ENCODE peak calls at places on chromosomes 13 and 19, in eight cellular contexts. W is GM12891, G is non-pigmented ciliary epithelial cell, N is T-helper 2 cell, T is A172, B is HFFc6, H is pancreas, F is T-helper 17 cell. L is an unnamed sample.

GRCh38 chr19:768424-768823 is 17.5 kb downstream of the MISP start:
- DNase-seq in W (no peak), G (no peak), N (no peak), T (peak; percentile 89), B (peak; percentile 79), H (no peak), F (no peak), L (no peak)

GRCh38 chr13:97567510-97568243 is 133.7 kb downstream of the RAP2A start:
- DNase-seq in W (peak; percentile 20), G (no peak), N (peak; percentile 11), T (peak; percentile 84), B (peak; percentile 5), H (peak; percentile 33), F (no peak), L (peak; percentile 55)

GRCh38 chr19:19628499-19629134 is 597 bp upstream of the LPAR2 start:
- DNase-seq in W (no peak), G (peak; percentile 36), N (no peak), T (no peak), B (no peak), H (peak; percentile 45), F (peak; percentile 22), L (peak; percentile 74)

GRCh38 chr19:7236153-7236552 is 58.1 kb downstream of the INSR start:
- DNase-seq in W (no peak), G (no peak), N (no peak), T (no peak), B (no peak), H (no peak), F (no peak), L (no peak)

GRCh38 chr13:44004881-44005280 is 125.2 kb downstream of the LACC1 start:
- DNase-seq in W (no peak), G (peak; percentile 50), N (no peak), T (peak; percentile 69), B (peak; percentile 53), H (no peak), F (no peak), L (no peak)

GRCh38 chr19:1015782-1016646 is 4.9 kb downstream of the TMEM259 start:
- DNase-seq in W (no peak), G (no peak), N (no peak), T (no peak), B (no peak), H (no peak), F (no peak), L (no peak)

GRCh38 chr19:32318884-32319520 is 26.4 kb upstream of the ZNF507 start:
- DNase-seq in W (peak; percentile 22), G (no peak), N (peak; percentile 2), T (peak; percentile 19), B (no peak), H (no peak), F (no peak), L (peak; percentile 33)

GRCh38 chr13:29688193-29688592 is 92.7 kb upstream of the SLC7A1 start:
- DNase-seq in W (no peak), G (no peak), N (no peak), T (no peak), B (peak; percentile 9), H (no peak), F (no peak), L (no peak)

GRCh38 chr19:38569368-38569983 is 48.3 kb downstream of the MAP4K1 start:
- DNase-seq in W (no peak), G (no peak), N (no peak), T (no peak), B (no peak), H (no peak), F (no peak), L (no peak)

GRCh38 chr13:112995395-112996091 is 26.5 kb downstream of the MCF2L start:
- DNase-seq in W (no peak), G (no peak), N (no peak), T (no peak), B (no peak), H (no peak), F (no peak), L (peak; percentile 67)

GRCh38 chr13:30898721-30899188 is 7.3 kb upstream of the MEDAG start:
- DNase-seq in W (no peak), G (peak; percentile 97), N (no peak), T (peak; percentile 8), B (peak; percentile 77), H (no peak), F (no peak), L (no peak)

GRCh38 chr13:90717451-90717936 is 630.0 kb upstream of the MIR17HG start:
- DNase-seq in W (no peak), G (peak; percentile 72), N (no peak), T (peak; percentile 81), B (peak; percentile 77), H (no peak), F (no peak), L (no peak)

GRCh38 chr13:111245781-111246384 is 74.6 kb upstream of the TEX29 start:
- DNase-seq in W (no peak), G (peak; percentile 22), N (peak; percentile 35), T (no peak), B (no peak), H (no peak), F (no peak), L (no peak)

GRCh38 chr19:49512970-49513745 is 697 bp downstream of the FCGRT start:
- DNase-seq in W (no peak), G (no peak), N (peak; percentile 40), T (no peak), B (no peak), H (no peak), F (no peak), L (no peak)

GRCh38 chr13:73767191-73767741 is 366.9 kb downstream of the KLF12 start:
- DNase-seq in W (no peak), G (no peak), N (peak; percentile 20), T (no peak), B (no peak), H (no peak), F (no peak), L (no peak)

GRCh38 chr13:33624740-33625139 is 193.2 kb upstream of the RFC3 start:
- DNase-seq in W (no peak), G (no peak), N (peak; percentile 17), T (no peak), B (no peak), H (no peak), F (no peak), L (no peak)

GRCh38 chr19:1411255-1412191 is 4.1 kb downstream of the DAZAP1 start:
- DNase-seq in W (no peak), G (no peak), N (peak; percentile 76), T (peak; percentile 82), B (no peak), H (no peak), F (no peak), L (no peak)

GRCh38 chr19:50332264-50333038 is 3.3 kb upstream of the KCNC3 start:
- DNase-seq in W (no peak), G (no peak), N (no peak), T (no peak), B (no peak), H (peak; percentile 36), F (no peak), L (no peak)

GRCh38 chr13:71274923-71275593 is 591.9 kb downstream of the DACH1 start:
- DNase-seq in W (no peak), G (no peak), N (no peak), T (no peak), B (no peak), H (no peak), F (no peak), L (no peak)

GRCh38 chr13:48160879-48161278 is 66.0 kb upstream of the MED4 start:
- DNase-seq in W (no peak), G (no peak), N (no peak), T (peak; percentile 60), B (no peak), H (no peak), F (no peak), L (peak; percentile 41)

GRCh38 chr19:17473041-17473440 is 2.7 kb downstream of the SLC27A1 start:
- DNase-seq in W (no peak), G (peak; percentile 67), N (peak; percentile 66), T (peak; percentile 90), B (peak; percentile 55), H (no peak), F (no peak), L (no peak)

GRCh38 chr19:55333870-55334269 is 5.8 kb upstream of the KMT5C start:
- DNase-seq in W (no peak), G (no peak), N (no peak), T (no peak), B (no peak), H (no peak), F (no peak), L (no peak)

GRCh38 chr13:29260684-29261083 is 334.8 kb downstream of the SLC7A1 start:
- DNase-seq in W (no peak), G (no peak), N (peak; percentile 14), T (no peak), B (no peak), H (no peak), F (no peak), L (no peak)

GRCh38 chr13:77415253-77416127 is 88.6 kb upstream of the MYCBP2 start:
- DNase-seq in W (no peak), G (no peak), N (peak; percentile 7), T (no peak), B (no peak), H (no peak), F (no peak), L (no peak)

GRCh38 chr19:35436477-35437141 is 11.4 kb upstream of the FFAR2 start:
- DNase-seq in W (no peak), G (no peak), N (peak; percentile 16), T (peak; percentile 64), B (no peak), H (peak; percentile 46), F (no peak), L (peak; percentile 51)

GRCh38 chr19:29708553-29709439 is 6.3 kb downstream of the C19orf12 start:
- DNase-seq in W (no peak), G (no peak), N (no peak), T (no peak), B (no peak), H (no peak), F (no peak), L (no peak)

GRCh38 chr19:6035026-6035425 is 57.1 kb upstream of the RANBP3 start:
- DNase-seq in W (no peak), G (no peak), N (no peak), T (no peak), B (no peak), H (no peak), F (no peak), L (peak; percentile 37)

GRCh38 chr13:93320942-93321341 is 94.3 kb downstream of the GPC6 start:
- DNase-seq in W (no peak), G (no peak), N (no peak), T (no peak), B (no peak), H (no peak), F (no peak), L (no peak)

GRCh38 chr19:51637362-51637978 is 7.3 kb upstream of the SIGLEC5 start:
- DNase-seq in W (no peak), G (no peak), N (no peak), T (no peak), B (no peak), H (no peak), F (no peak), L (no peak)

GRCh38 chr13:84445776-84446175 is 563.5 kb upstream of the SLITRK1 start:
- DNase-seq in W (no peak), G (peak; percentile 67), N (no peak), T (no peak), B (peak; percentile 81), H (no peak), F (no peak), L (no peak)

GRCh38 chr13:76882431-76882830 is 3.8 kb downstream of the KCTD12 start:
- DNase-seq in W (no peak), G (peak; percentile 15), N (no peak), T (no peak), B (no peak), H (no peak), F (no peak), L (no peak)

GRCh38 chr13:32026619-32027018 is 5.0 kb upstream of the FRY start:
- DNase-seq in W (no peak), G (no peak), N (no peak), T (no peak), B (no peak), H (no peak), F (no peak), L (no peak)

GRCh38 chr13:73684286-73684685 is 449.9 kb downstream of the KLF12 start:
- DNase-seq in W (no peak), G (no peak), N (no peak), T (no peak), B (no peak), H (no peak), F (no peak), L (no peak)

GRCh38 chr13:72217142-72217541 is 350.1 kb upstream of the DACH1 start:
- DNase-seq in W (no peak), G (no peak), N (no peak), T (no peak), B (no peak), H (no peak), F (no peak), L (no peak)

L was measured in ureter.